ENCODE peak calls at places on chromosomes 7 and 10, in four cellular contexts. T is heart left ventricle, V is endothelial cell, D is Panc1. F is an unnamed sample.

GRCh38 chr10:8047452-8048280 is 6.8 kb upstream of the GATA3 start:
- DNase-seq in T (no peak), V (no peak), D (no peak), F (peak; percentile 50)

GRCh38 chr7:37016073-37016878 is 292.0 kb upstream of the AOAH start:
- DNase-seq in T (no peak), V (no peak), D (no peak), F (no peak)

GRCh38 chr10:132608511-132609195 is 71.1 kb downstream of the INPP5A start:
- DNase-seq in T (no peak), V (no peak), D (no peak), F (no peak)

GRCh38 chr10:108392286-108392685 is 1227.8 kb upstream of the SORCS1 start:
- DNase-seq in T (no peak), V (no peak), D (no peak), F (no peak)

GRCh38 chr10:99619090-99619800 is 994 bp downstream of the SLC25A28 start:
- DNase-seq in T (no peak), V (no peak), D (no peak), F (no peak)

GRCh38 chr7:28984631-28985030 is 26.5 kb upstream of the TRIL start:
- DNase-seq in T (peak; percentile 69), V (no peak), D (no peak), F (no peak)

GRCh38 chr7:68744036-68744435 is 854.2 kb upstream of the AUTS2 start:
- DNase-seq in T (no peak), V (no peak), D (no peak), F (no peak)

GRCh38 chr7:157228864-157229422 is 90.2 kb downstream of the UBE3C start:
- DNase-seq in T (no peak), V (peak; percentile 40), D (no peak), F (peak; percentile 54)

GRCh38 chr10:62618576-62619408 is 185.7 kb upstream of the ADO start:
- DNase-seq in T (no peak), V (no peak), D (no peak), F (peak; percentile 15)

GRCh38 chr7:110868458-110868857 is 222.5 kb upstream of the LRRN3 start:
- DNase-seq in T (no peak), V (no peak), D (no peak), F (no peak)

GRCh38 chr10:62934258-62934657 is 118.1 kb upstream of the EGR2 start:
- DNase-seq in T (no peak), V (no peak), D (no peak), F (no peak)

GRCh38 chr7:64886956-64887545 is 16.0 kb upstream of the ZNF273 start:
- DNase-seq in T (no peak), V (no peak), D (no peak), F (no peak)

GRCh38 chr10:121069061-121069850 is 218.1 kb downstream of the WDR11 start:
- DNase-seq in T (no peak), V (no peak), D (no peak), F (no peak)

F was measured in ecto neural progenitor cell.